ENCODE peak calls at places on chromosomes 11 and 22, in four cellular contexts. E, A, I and Y are unnamed samples.

GRCh38 chr11:125990244-125990643 is 44.4 kb downstream of the VSIG10L2 start:
- DNase-seq in E (peak), I (no peak), A (no peak), Y (no peak)

GRCh38 chr11:132888226-132888625 is 644.1 kb downstream of the OPCML start:
- DNase-seq in E (no peak), I (peak), A (no peak), Y (no peak)

GRCh38 chr11:61554172-61554988 is 26.5 kb downstream of the SYT7 start:
- DNase-seq in I (no peak), A (no peak), E (no peak), Y (no peak)

GRCh38 chr22:35150163-35151107 is 84.5 kb downstream of the ISX start:
- DNase-seq in E (peak), I (peak), A (peak), Y (no peak)

GRCh38 chr11:68373810-68374501 is 61.6 kb downstream of the LRP5 start:
- DNase-seq in I (no peak), A (no peak), E (peak), Y (no peak)

GRCh38 chr22:50017701-50018224 is 5.2 kb upstream of the IL17REL start:
- DNase-seq in I (no peak), A (no peak), E (no peak), Y (no peak)

GRCh38 chr11:121603316-121603715 is 150.5 kb upstream of the SORL1-AS1 start:
- DNase-seq in I (no peak), E (no peak), A (no peak), Y (no peak)

GRCh38 chr11:23502821-23503220 is 642.5 kb upstream of the CCDC179 start:
- DNase-seq in E (no peak), A (no peak), I (no peak), Y (no peak)

GRCh38 chr11:18844753-18845367 is 53.3 kb upstream of the PTPN5 start:
- DNase-seq in I (no peak), A (no peak), E (peak), Y (peak)

GRCh38 chr11:2581151-2581930 is 118.5 kb downstream of the KCNQ1OT1 start:
- DNase-seq in I (peak), A (no peak), E (no peak), Y (no peak)